ENCODE peak calls at places on chromosome 13, in ten cellular contexts. R is suprapubic skin; D is CD8-positive, alpha-beta T cell; U is H9; M is cardiac muscle cell; H is A549; T is lower lobe of right lung; F is heart right ventricle; V is osteoblast; O is heart left ventricle. G is an unnamed sample.

GRCh38 chr13:104810242-104810641 is 1725.2 kb downstream of the EFNB2 start:
- DNase-seq in R (no peak), D (no peak), U (no peak), M (no peak), H (no peak), T (no peak), F (no peak), V (no peak), O (no peak), G (no peak)

GRCh38 chr13:45299194-45299593 is 41.8 kb downstream of the TPT1 start:
- DNase-seq in R (no peak), D (no peak), U (no peak), M (no peak), H (no peak), T (no peak), F (no peak), V (no peak), O (no peak), G (no peak)

GRCh38 chr13:38418286-38418685 is 68.6 kb downstream of the UFM1 start:
- DNase-seq in R (no peak), D (no peak), U (no peak), M (no peak), H (no peak), T (no peak), F (no peak), V (no peak), O (no peak), G (peak; percentile 11)

GRCh38 chr13:74197686-74198085 is 63.5 kb upstream of the KLF12 start:
- DNase-seq in R (no peak), D (no peak), U (no peak), M (no peak), H (no peak), T (no peak), F (no peak), V (no peak), O (no peak), G (no peak)

GRCh38 chr13:32538621-32539246 is at the start of gene N4BP2L2:
- DNase-seq in R (peak; percentile 96), D (peak; percentile 88), U (peak; percentile 95), M (peak; percentile 95), H (peak; percentile 95), T (peak; percentile 95), F (peak; percentile 87), V (peak; percentile 85), O (peak; percentile 96), G (peak; percentile 94)

GRCh38 chr13:93266681-93267080 is 40.1 kb downstream of the GPC6 start:
- DNase-seq in R (no peak), D (no peak), U (no peak), M (no peak), H (no peak), T (no peak), F (no peak), V (no peak), O (no peak), G (no peak)

GRCh38 chr13:59250276-59250990 is 913.3 kb downstream of the DIAPH3 start:
- DNase-seq in R (no peak), D (no peak), U (no peak), M (no peak), H (no peak), T (no peak), F (no peak), V (peak; percentile 34), O (no peak), G (no peak)

GRCh38 chr13:30576528-30576927 is 41.2 kb upstream of the USPL1 start:
- DNase-seq in R (no peak), D (peak; percentile 61), U (no peak), M (peak; percentile 69), H (no peak), T (no peak), F (no peak), V (no peak), O (peak; percentile 32), G (no peak)

GRCh38 chr13:42041017-42041683 is 7.3 kb upstream of the DGKH start:
- DNase-seq in R (peak; percentile 76), D (peak; percentile 26), U (peak; percentile 54), M (peak; percentile 63), H (peak; percentile 61), T (peak; percentile 69), F (peak; percentile 63), V (peak; percentile 91), O (peak; percentile 61), G (peak; percentile 61)

GRCh38 chr13:46160474-46161066 is 21.4 kb downstream of the LCP1 start:
- DNase-seq in R (no peak), D (peak; percentile 41), U (no peak), M (peak; percentile 45), H (peak; percentile 55), T (no peak), F (no peak), V (peak; percentile 95), O (no peak), G (no peak)

GRCh38 chr13:114099918-114100445 is 32.4 kb downstream of the RASA3 start:
- DNase-seq in R (peak; percentile 74), D (peak; percentile 5), U (peak; percentile 91), M (peak; percentile 62), H (peak; percentile 62), T (peak; percentile 44), F (peak; percentile 11), V (peak; percentile 94), O (peak; percentile 26), G (no peak)

GRCh38 chr13:73521291-73521626 is 462.5 kb downstream of the KLF5 start:
- DNase-seq in R (no peak), D (no peak), U (no peak), M (no peak), H (no peak), T (no peak), F (no peak), V (no peak), O (no peak), G (no peak)

GRCh38 chr13:112657850-112658445 is 31.9 kb upstream of the ATP11A start:
- DNase-seq in R (no peak), D (no peak), U (peak; percentile 33), M (no peak), H (no peak), T (peak; percentile 16), F (no peak), V (no peak), O (no peak), G (peak; percentile 81)

GRCh38 chr13:113493315-113493951 is 2.9 kb upstream of the DCUN1D2 start:
- DNase-seq in R (no peak), D (no peak), U (no peak), M (no peak), H (peak; percentile 87), T (no peak), F (no peak), V (peak; percentile 96), O (no peak), G (peak; percentile 78)

GRCh38 chr13:63208811-63209210 is 1793.2 kb upstream of the PCDH20 start:
- DNase-seq in R (no peak), D (no peak), U (no peak), M (no peak), H (no peak), T (no peak), F (no peak), V (peak; percentile 18), O (no peak), G (no peak)

GRCh38 chr13:52852444-52852843 is 4.0 kb upstream of the PCDH8 start:
- DNase-seq in R (no peak), D (no peak), U (no peak), M (no peak), H (no peak), T (no peak), F (no peak), V (no peak), O (no peak), G (no peak)

GRCh38 chr13:28753208-28753892 is 34.6 kb upstream of the SLC46A3 start:
- DNase-seq in R (no peak), D (no peak), U (peak; percentile 79), M (peak; percentile 52), H (peak; percentile 92), T (peak; percentile 63), F (peak; percentile 21), V (peak; percentile 92), O (peak; percentile 69), G (peak; percentile 65)

GRCh38 chr13:76992548-76993001 is 694 bp downstream of the CLN5 start:
- DNase-seq in R (peak; percentile 71), D (peak; percentile 14), U (no peak), M (peak; percentile 24), H (peak; percentile 17), T (no peak), F (no peak), V (no peak), O (peak; percentile 32), G (peak; percentile 38)

GRCh38 chr13:23658929-23659541 is 88.8 kb downstream of the TNFRSF19 start:
- DNase-seq in R (no peak), D (no peak), U (no peak), M (no peak), H (no peak), T (no peak), F (peak; percentile 31), V (no peak), O (peak; percentile 75), G (no peak)
- H3K4me1 ChIP-seq in R (peaks cover 13% of the 10 kb centered on the region), D (no peaks in the 10 kb centered on the region), U (peaks cover 4% of the 10 kb centered on the region), M (no peaks in the 10 kb centered on the region), H (no peaks in the 10 kb centered on the region), T (peaks cover 14% of the 10 kb centered on the region), F (peaks cover 61% of the 10 kb centered on the region), V (peaks cover 23% of the 10 kb centered on the region), O (no peaks in the 10 kb centered on the region), G (no peaks in the 10 kb centered on the region)

DNA sequence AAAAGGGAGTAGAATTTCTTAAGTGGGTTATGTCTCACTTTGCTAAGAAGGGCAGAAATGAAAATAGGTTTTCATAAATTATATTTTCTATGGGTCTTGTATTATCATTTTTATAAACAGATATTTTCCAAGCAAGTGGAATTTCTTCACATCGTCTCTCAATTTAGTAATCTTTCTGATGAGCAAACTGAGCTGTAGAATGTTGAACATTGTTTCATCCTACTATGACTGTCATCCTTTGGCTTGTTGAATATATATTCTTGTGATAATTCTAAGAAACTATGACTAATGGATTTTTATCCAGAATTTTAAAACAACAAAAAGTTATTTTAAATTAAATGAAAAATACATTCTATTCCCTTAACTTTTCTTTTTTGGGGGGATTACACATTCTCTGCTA is 313.8 kb downstream of the ENOX1 start:
- DNase-seq in R (no peak), D (no peak), U (no peak), M (no peak), H (no peak), T (no peak), F (no peak), V (peak; percentile 10), O (no peak), G (no peak)
- H3K27ac ChIP-seq in R (no peak overlapping the region), D (no peak overlapping the region), U (no peak overlapping the region), M (peak overlapping the region; percentile 2), H (no peak overlapping the region), T (no peak overlapping the region), F (no peak overlapping the region), V (no peak overlapping the region), O (peak overlapping the region; percentile 7), G (no peak overlapping the region)

GRCh38 chr13:27027086-27027667 is 144.4 kb downstream of the USP12 start:
- DNase-seq in R (no peak), D (no peak), U (peak; percentile 11), M (no peak), H (no peak), T (no peak), F (no peak), V (no peak), O (no peak), G (no peak)
- TF ChIP-seq CTCF in R (no peak), D (no peak), U (no peak), M (no peak), H (no peak), T (no peak), F (no peak), V (no peak), O (no peak), G (no peak)

DNA sequence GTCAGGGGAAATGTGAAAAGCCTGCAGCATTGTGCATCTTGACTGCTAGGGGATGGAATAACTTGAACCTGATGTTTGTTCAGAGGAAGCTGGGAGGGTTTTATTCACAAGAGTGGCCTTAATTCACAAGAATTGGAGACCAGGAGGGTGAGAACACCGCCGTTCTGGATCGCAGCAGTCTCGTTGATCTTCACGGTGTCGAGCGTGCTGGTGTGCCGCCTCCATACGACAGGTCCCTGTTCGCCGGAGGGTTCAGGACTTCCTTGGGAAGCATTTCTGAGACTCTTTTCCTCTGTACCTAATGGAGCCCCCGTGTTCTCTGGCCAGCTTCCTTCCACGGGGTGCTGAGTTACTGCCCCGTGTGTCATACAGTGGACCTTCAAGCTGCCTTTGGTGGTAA is 66.9 kb downstream of the ARHGEF7 start:
- DNase-seq in R (no peak), D (no peak), U (no peak), M (no peak), H (no peak), T (no peak), F (no peak), V (no peak), O (no peak), G (no peak)
- H3K4me1 ChIP-seq in R (peaks cover 50% of the 10 kb centered on the region), D (peaks cover 93% of the 10 kb centered on the region), U (no peaks in the 10 kb centered on the region), M (peaks cover 40% of the 10 kb centered on the region), H (no peaks in the 10 kb centered on the region), T (peaks cover 37% of the 10 kb centered on the region), F (peaks cover 63% of the 10 kb centered on the region), V (peaks cover 53% of the 10 kb centered on the region), O (peaks cover 17% of the 10 kb centered on the region), G (no peaks in the 10 kb centered on the region)

G was measured in foreskin keratinocyte.